ENCODE peak calls at places on chromosomes 11 and 22, in six cellular contexts. D, S, Y, M, L and W are unnamed samples.

GRCh38 chr22:49213731-49214352 is 613.8 kb downstream of the BRD1 start:
- DNase-seq in D (no peak), S (no peak), Y (no peak), M (no peak), L (peak), W (no peak)

GRCh38 chr11:118918128-118918685 is 7.5 kb downstream of the BCL9L start:
- DNase-seq in D (peak), S (peak), Y (no peak), M (peak), L (peak), W (peak)

GRCh38 chr22:17198188-17199130 is 20.8 kb downstream of the ADA2 start:
- DNase-seq in D (no peak), S (no peak), Y (no peak), M (no peak), L (no peak), W (no peak)

GRCh38 chr11:35614949-35615569 is 3.2 kb upstream of the FJX1 start:
- DNase-seq in D (no peak), S (peak), Y (no peak), M (peak), L (no peak), W (peak)

GRCh38 chr11:70942593-70942992 is 309.8 kb downstream of the SHANK2 start:
- DNase-seq in D (no peak), S (no peak), Y (no peak), M (no peak), L (no peak), W (no peak)

GRCh38 chr11:34002420-34002819 is 49.1 kb upstream of the CAPRIN1 start:
- DNase-seq in D (no peak), S (no peak), Y (no peak), M (peak), L (no peak), W (no peak)

GRCh38 chr11:65437436-65438227 is 15.0 kb downstream of the NEAT1 start:
- DNase-seq in D (no peak), S (peak), Y (no peak), M (no peak), L (no peak), W (no peak)

GRCh38 chr11:32790916-32791315 is 3.5 kb downstream of the CCDC73 start:
- DNase-seq in D (no peak), S (no peak), Y (no peak), M (no peak), L (no peak), W (no peak)

GRCh38 chr11:114291847-114292680 is 4.1 kb upstream of the NNMT start:
- DNase-seq in D (no peak), S (peak), Y (peak), M (no peak), L (no peak), W (peak)

GRCh38 chr11:79060534-79060933 is 380.3 kb downstream of the TENM4 start:
- DNase-seq in D (peak), S (no peak), Y (no peak), M (no peak), L (no peak), W (no peak)

GRCh38 chr11:76688146-76688545 is 17.6 kb upstream of the LRRC32 start:
- DNase-seq in D (no peak), S (no peak), Y (no peak), M (no peak), L (no peak), W (no peak)

GRCh38 chr11:128039140-128040021 is 548.0 kb downstream of the ETS1 start:
- DNase-seq in D (no peak), S (peak), Y (no peak), M (peak), L (peak), W (peak)

GRCh38 chr11:73961321-73961720 is 10.5 kb downstream of the DNAJB13 start:
- DNase-seq in D (no peak), S (peak), Y (no peak), M (peak), L (no peak), W (no peak)

GRCh38 chr11:5625281-5625680 is 480 bp downstream of the TRIM34 start:
- DNase-seq in D (no peak), S (no peak), Y (no peak), M (no peak), L (no peak), W (no peak)

GRCh38 chr11:680970-681369 is 14.1 kb downstream of the DEAF1 start:
- DNase-seq in D (no peak), S (no peak), Y (no peak), M (no peak), L (peak), W (no peak)

GRCh38 chr11:78282821-78283220 is 94.1 kb downstream of the USP35 start:
- DNase-seq in D (no peak), S (no peak), Y (no peak), M (no peak), L (no peak), W (no peak)

GRCh38 chr22:39528681-39529486 is 3.7 kb downstream of the RPS19BP1 start:
- DNase-seq in D (peak), S (peak), Y (no peak), M (peak), L (peak), W (peak)

GRCh38 chr22:37968452-37969251 is 15.2 kb downstream of the POLR2F start:
- DNase-seq in D (no peak), S (no peak), Y (no peak), M (no peak), L (no peak), W (no peak)

GRCh38 chr22:27585141-27585540 is 216.4 kb downstream of the MN1 start:
- DNase-seq in D (no peak), S (peak), Y (no peak), M (no peak), L (no peak), W (peak)

GRCh38 chr11:57597971-57598830 is 716 bp downstream of the SERPING1 start:
- DNase-seq in D (no peak), S (peak), Y (no peak), M (peak), L (no peak), W (peak)

GRCh38 chr11:3995307-3995706 is 99.3 kb upstream of the RRM1 start:
- DNase-seq in D (no peak), S (peak), Y (no peak), M (no peak), L (no peak), W (no peak)